ENCODE peak calls at places on chromosomes 4 and X, in seven cellular contexts. X is stimulated activated CD8-positive, alpha-beta memory T cell treated with anti-CD3 and anti-CD28 coated beads, Interleukin-15, amount 100 ng/mL, for 4 hours; A is stimulated activated CD4-positive, alpha-beta T cell treated with anti-CD3 and anti-CD28 coated beads, Interleukin-12 subunit alpha, Interleukin-12 subunit beta, amount 100 ng/mL, for 48 hours; D is PC-3; L is AG08395; J is LHCN-M2; V is fibroblast of mammary gland. O is an unnamed sample.

GRCh38 chr4:185541251-185541671 is 6.0 kb upstream of the PDLIM3 start:
- DNase-seq in X (no peak), A (no peak), D (no peak), L (no peak), J (no peak), V (no peak), O (no peak)

GRCh38 chrX:115948018-115948923 is 222.3 kb upstream of the AGTR2 start:
- DNase-seq in X (no peak), A (no peak), D (peak), L (no peak), J (no peak), V (no peak), O (no peak)

GRCh38 chr4:70901607-70901983 is 574 bp upstream of the MOB1B start:
- DNase-seq in X (no peak), A (no peak), D (no peak), L (no peak), J (no peak), V (no peak), O (no peak)

GRCh38 chr4:178333355-178333754 is 891.1 kb upstream of the AGA start:
- DNase-seq in X (no peak), A (no peak), D (no peak), L (no peak), J (no peak), V (no peak), O (no peak)

GRCh38 chrX:23656684-23657083 is 10.6 kb upstream of the PRDX4 start:
- DNase-seq in X (no peak), A (no peak), D (peak), L (peak), J (peak), V (peak), O (peak)

GRCh38 chrX:80423744-80424143 is 3.5 kb downstream of the TENT5D start:
- DNase-seq in X (no peak), A (no peak), D (no peak), L (no peak), J (no peak), V (no peak), O (no peak)

GRCh38 chrX:100680756-100681155 is 36.8 kb downstream of the SRPX2 start:
- DNase-seq in X (no peak), A (no peak), D (no peak), L (no peak), J (no peak), V (peak), O (no peak)

GRCh38 chr4:25970691-25971427 is 56.8 kb downstream of the SMIM20 start:
- DNase-seq in X (no peak), A (no peak), D (peak), L (no peak), J (peak), V (no peak), O (no peak)

GRCh38 chrX:52271212-52271611 is 86.5 kb downstream of the MAGED4 start:
- DNase-seq in X (no peak), A (no peak), D (peak), L (no peak), J (peak), V (peak), O (no peak)

GRCh38 chrX:143669395-143669794 is 33.5 kb upstream of the SLITRK4 start:
- DNase-seq in X (no peak), A (no peak), D (peak), L (no peak), J (peak), V (peak), O (peak)

GRCh38 chrX:11137543-11138139 is 26.5 kb downstream of the HCCS start:
- DNase-seq in X (no peak), A (no peak), D (peak), L (peak), J (peak), V (peak), O (peak)

GRCh38 chrX:2495595-2495994 is 5.2 kb downstream of the DHRSX start:
- DNase-seq in X (no peak), A (no peak), D (no peak), L (no peak), J (no peak), V (no peak), O (no peak)

GRCh38 chrX:17805120-17805519 is 56.0 kb downstream of the RAI2 start:
- DNase-seq in X (no peak), A (no peak), D (peak), L (no peak), J (no peak), V (no peak), O (no peak)

GRCh38 chr4:186144180-186144579 is 39.7 kb downstream of the FAM149A start:
- DNase-seq in X (no peak), A (no peak), D (peak), L (peak), J (peak), V (peak), O (peak)

GRCh38 chr4:81839347-81840042 is 367.8 kb upstream of the RASGEF1B start:
- DNase-seq in X (no peak), A (no peak), D (no peak), L (no peak), J (no peak), V (no peak), O (no peak)

GRCh38 chrX:130637591-130637990 is 235.8 kb downstream of the RBMX2 start:
- DNase-seq in X (no peak), A (no peak), D (no peak), L (peak), J (peak), V (peak), O (peak)

GRCh38 chr4:126241631-126242030 is 926.9 kb downstream of the FAT4 start:
- DNase-seq in X (no peak), A (no peak), D (no peak), L (no peak), J (no peak), V (no peak), O (peak)

GRCh38 chr4:13982008-13982407 is 354.5 kb upstream of the BOD1L1 start:
- DNase-seq in X (no peak), A (no peak), D (no peak), L (no peak), J (no peak), V (no peak), O (no peak)

GRCh38 chrX:140548985-140549384 is 44.1 kb upstream of the SOX3 start:
- DNase-seq in X (no peak), A (no peak), D (no peak), L (no peak), J (no peak), V (no peak), O (no peak)

GRCh38 chr4:183746305-183747229 is 87.5 kb downstream of the TRAPPC11 start:
- DNase-seq in X (no peak), A (no peak), D (peak), L (no peak), J (no peak), V (peak), O (no peak)

GRCh38 chr4:38902695-38903094 is 35.1 kb downstream of the FAM114A1 start:
- DNase-seq in X (no peak), A (no peak), D (peak), L (no peak), J (peak), V (peak), O (peak)

GRCh38 chr4:42641155-42641554 is 15.8 kb downstream of the ATP8A1 start:
- DNase-seq in X (no peak), A (no peak), D (peak), L (no peak), J (no peak), V (no peak), O (no peak)

GRCh38 chr4:85824166-85824945 is 349.4 kb downstream of the ARHGAP24 start:
- DNase-seq in X (no peak), A (no peak), D (no peak), L (no peak), J (no peak), V (no peak), O (peak)

GRCh38 chr4:8010618-8011017 is 71.0 kb upstream of the AFAP1 start:
- DNase-seq in X (no peak), A (no peak), D (no peak), L (no peak), J (no peak), V (no peak), O (no peak)

GRCh38 chr4:141233673-141234072 is 13.0 kb downstream of the ZNF330 start:
- DNase-seq in X (no peak), A (no peak), D (no peak), L (no peak), J (no peak), V (no peak), O (no peak)

GRCh38 chr4:153763404-153763803 is 3.6 kb upstream of the RNF175 start:
- DNase-seq in X (no peak), A (no peak), D (peak), L (no peak), J (no peak), V (no peak), O (no peak)

O was measured in GM03348.